ENCODE peak calls at places on chromosomes 11 and 22, in four cellular contexts. One of them, this sample, is unnamed.

GRCh38 chr11:69409812-69410645 is 71.4 kb upstream of the LINC01488 start:
- DNase-seq in HepG2: no peak
- DNase-seq in GM12878: no peak
- DNase-seq in K562: peak; percentile 79
- DNase-seq in this sample: no peak

GRCh38 chr11:126636911-126637799 is 281.7 kb downstream of the ST3GAL4 start:
- DNase-seq in HepG2: no peak
- DNase-seq in GM12878: no peak
- DNase-seq in K562: no peak
- DNase-seq in this sample: peak; percentile 6

GRCh38 chr11:58654079-58654907 is 31.8 kb downstream of the CNTF start:
- DNase-seq in K562: peak; percentile 58
- DNase-seq in GM12878: peak; percentile 38
- DNase-seq in HepG2: peak; percentile 59
- DNase-seq in this sample: peak; percentile 67

GRCh38 chr22:46043816-46044717 is 67.1 kb upstream of the WNT7B start:
- DNase-seq in HepG2: no peak
- DNase-seq in GM12878: no peak
- DNase-seq in K562: no peak
- DNase-seq in this sample: no peak

GRCh38 chr22:49550766-49551362 is 276.8 kb downstream of the BRD1 start:
- DNase-seq in GM12878: no peak
- DNase-seq in HepG2: no peak
- DNase-seq in K562: peak; percentile 47
- DNase-seq in this sample: no peak

GRCh38 chr22:32655068-32655467 is 146.4 kb upstream of the TIMP3 start:
- DNase-seq in HepG2: no peak
- DNase-seq in K562: no peak
- DNase-seq in GM12878: no peak
- DNase-seq in this sample: no peak

GRCh38 chr11:64523456-64524187 is 67.4 kb upstream of the SLC22A12 start:
- DNase-seq in K562: no peak
- DNase-seq in GM12878: no peak
- DNase-seq in HepG2: no peak
- DNase-seq in this sample: no peak

GRCh38 chr11:61347916-61348461 is 13.7 kb downstream of the CYB561A3 start:
- DNase-seq in HepG2: no peak
- DNase-seq in GM12878: no peak
- DNase-seq in K562: no peak
- DNase-seq in this sample: no peak

GRCh38 chr22:45425101-45425500 is 11.6 kb downstream of the RIBC2 start:
- DNase-seq in HepG2: no peak
- DNase-seq in K562: no peak
- DNase-seq in GM12878: no peak
- DNase-seq in this sample: no peak

GRCh38 chr22:22082960-22083359 is 100.4 kb upstream of the TOP3B start:
- DNase-seq in K562: no peak
- DNase-seq in HepG2: no peak
- DNase-seq in GM12878: no peak
- DNase-seq in this sample: no peak

DNA sequence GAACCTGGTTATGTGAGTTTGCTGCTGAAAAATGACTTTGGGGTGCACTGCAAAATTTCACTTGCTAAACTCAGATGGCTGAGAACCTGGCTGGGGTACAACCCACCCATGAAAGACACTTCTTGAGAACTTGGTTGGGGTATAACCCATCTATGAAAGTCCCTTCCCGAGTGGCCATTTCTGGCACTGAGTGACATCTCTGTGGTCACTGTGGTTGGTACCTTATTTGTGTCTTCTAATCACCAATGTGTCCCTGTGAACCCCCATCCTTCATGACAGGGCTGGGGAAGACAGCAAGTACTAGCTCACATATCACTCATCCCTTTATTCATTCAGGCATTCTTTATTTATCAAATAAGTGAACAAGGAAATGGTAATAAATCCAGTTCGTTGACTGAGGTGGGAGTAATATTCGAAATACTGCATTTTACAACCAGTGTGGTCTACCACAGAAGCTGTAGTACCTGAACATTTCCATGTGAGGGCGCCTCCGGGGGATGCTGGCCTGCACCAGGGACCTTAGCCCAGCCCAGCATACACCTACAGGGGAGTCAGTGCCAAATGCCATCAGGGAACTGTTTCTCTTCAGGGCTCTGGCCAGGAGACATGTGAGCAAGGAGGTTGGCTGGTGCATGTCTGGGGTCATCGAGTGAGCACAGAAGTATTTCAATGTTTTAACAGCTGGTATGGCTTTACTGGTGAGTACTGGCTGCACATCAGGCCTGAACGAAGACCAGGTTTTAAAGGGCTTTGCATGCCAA is 122.1 kb downstream of the CSNK2A3 start:
- DNase-seq in HepG2: peak; percentile 4
- DNase-seq in GM12878: peak; percentile 59
- DNase-seq in K562: peak; percentile 37
- DNase-seq in this sample: peak; percentile 24
- TF ChIP-seq POLR2AphosphoS2 in HepG2: no peak
- TF ChIP-seq POLR2AphosphoS2 in GM12878: no peak
- TF ChIP-seq POLR2AphosphoS2 in K562: no peak
- TF ChIP-seq POLR2AphosphoS2 in this sample: no peak

DNA sequence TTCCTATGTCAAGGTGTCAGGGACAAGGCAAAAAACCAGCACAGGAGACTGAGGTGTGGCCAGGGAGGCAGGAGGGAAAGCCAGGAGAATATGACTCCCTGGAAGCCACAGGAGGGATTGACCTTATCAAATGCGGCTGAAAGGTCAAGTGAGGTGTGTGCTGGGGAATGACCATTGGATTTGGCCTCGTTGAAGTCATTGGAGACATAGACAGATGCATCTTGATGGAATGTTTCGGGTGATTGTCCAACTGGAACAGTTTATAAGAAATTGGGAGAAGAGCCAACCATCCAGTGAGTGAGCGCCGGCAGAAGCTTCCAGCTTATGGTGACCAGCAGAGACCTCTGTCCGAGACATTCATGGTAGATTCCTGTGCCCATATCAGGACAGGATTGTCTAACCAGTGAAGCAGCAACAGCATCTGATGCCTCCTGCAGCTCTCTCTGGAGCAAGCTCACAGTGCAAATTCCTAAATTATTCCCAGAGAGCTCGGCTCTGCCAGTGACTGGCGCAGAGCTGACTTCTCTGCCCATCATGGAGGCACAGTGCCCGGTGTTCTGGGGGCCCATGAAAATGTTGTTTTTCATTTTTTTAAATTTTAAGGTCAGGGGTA is 95.4 kb downstream of the MYO18B start:
- DNase-seq in HepG2: no peak
- DNase-seq in GM12878: no peak
- DNase-seq in K562: no peak
- DNase-seq in this sample: no peak
- TF ChIP-seq POLR2AphosphoS2 in HepG2: no peak
- TF ChIP-seq POLR2AphosphoS2 in GM12878: no peak
- TF ChIP-seq POLR2AphosphoS2 in K562: no peak
- TF ChIP-seq POLR2AphosphoS2 in this sample: no peak

DNA sequence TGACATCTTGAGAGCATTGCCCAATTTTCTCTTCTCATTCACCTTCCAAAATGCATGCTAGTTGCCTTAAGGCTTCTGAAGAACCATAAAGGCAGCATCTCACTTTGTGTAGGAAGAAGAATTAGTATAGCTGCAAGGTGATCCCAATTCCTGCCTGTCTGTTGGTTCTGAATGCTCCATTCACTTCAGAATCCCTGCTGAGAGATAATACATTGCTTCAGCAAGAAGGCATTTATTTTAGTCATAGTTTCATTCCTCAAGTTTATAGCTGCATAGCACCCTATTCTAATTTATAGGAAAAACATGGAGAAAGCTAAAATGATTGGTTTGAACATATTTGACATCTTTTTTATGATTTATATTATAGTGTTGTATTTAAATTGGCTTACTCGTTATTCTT is 181.3 kb downstream of the METTL15 start:
- DNase-seq in GM12878: no peak
- DNase-seq in K562: no peak
- DNase-seq in HepG2: no peak
- DNase-seq in this sample: no peak
- TF ChIP-seq POLR2AphosphoS2 in GM12878: no peak
- TF ChIP-seq POLR2AphosphoS2 in K562: no peak
- TF ChIP-seq POLR2AphosphoS2 in HepG2: no peak
- TF ChIP-seq POLR2AphosphoS2 in this sample: no peak

DNA sequence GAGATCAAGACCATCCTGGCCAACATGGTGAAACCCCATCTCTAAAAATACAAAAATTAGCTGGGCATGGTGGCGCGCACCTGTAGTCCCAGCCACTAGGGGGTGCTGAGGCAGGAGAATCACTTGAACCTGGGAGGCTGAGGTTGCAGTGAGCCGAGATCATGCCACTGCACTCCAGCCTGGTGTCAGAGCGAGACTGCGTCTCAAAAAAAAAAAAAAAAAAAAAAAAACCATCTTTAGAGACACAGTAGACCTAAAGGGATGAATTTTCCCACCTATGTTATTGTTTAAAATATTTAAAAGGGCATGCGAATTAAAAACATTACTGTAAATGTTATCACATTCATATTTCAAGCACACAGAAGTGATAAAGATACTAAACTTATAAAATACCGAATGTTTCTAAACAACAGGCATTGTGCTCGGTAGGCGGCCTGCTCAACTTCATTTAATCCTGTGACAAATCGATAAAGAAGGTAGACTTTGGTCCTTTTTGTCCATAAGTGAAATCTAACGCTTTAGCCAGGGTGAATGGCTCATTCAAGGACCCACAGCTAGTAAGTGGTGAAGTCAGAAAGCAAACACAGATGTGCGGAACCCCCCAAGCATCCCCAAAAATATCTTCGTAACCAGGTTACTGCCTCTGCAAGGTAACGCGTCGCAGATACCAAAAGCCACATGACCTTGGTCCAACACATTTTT is 16.1 kb downstream of the NCAPD3 start:
- DNase-seq in HepG2: peak; percentile 9
- DNase-seq in GM12878: no peak
- DNase-seq in K562: no peak
- DNase-seq in this sample: peak; percentile 25
- TF ChIP-seq POLR2AphosphoS2 in HepG2: no peak
- TF ChIP-seq POLR2AphosphoS2 in GM12878: no peak
- TF ChIP-seq POLR2AphosphoS2 in K562: no peak
- TF ChIP-seq POLR2AphosphoS2 in this sample: no peak